ENCODE peak calls at places on chromosomes 4 and X, in six cellular contexts. One of them, this sample, is unnamed.

GRCh38 chr4:94451051-94451404 is 714 bp upstream of the PDLIM5 start:
- DNase-seq in CD4-positive, alpha-beta T cell: no peak
- DNase-seq in esophagus squamous epithelium: no peak
- DNase-seq in left lung: no peak
- DNase-seq in aorta: no peak
- DNase-seq in coronary artery: no peak
- DNase-seq in this sample: no peak

GRCh38 chrX:118928126-118928525 is 46.3 kb upstream of the LONRF3 start:
- DNase-seq in CD4-positive, alpha-beta T cell: no peak
- DNase-seq in esophagus squamous epithelium: no peak
- DNase-seq in left lung: no peak
- DNase-seq in aorta: no peak
- DNase-seq in coronary artery: no peak
- DNase-seq in this sample: no peak

GRCh38 chr4:76968937-76969336 is 19.4 kb downstream of the SEPTIN11 start:
- DNase-seq in CD4-positive, alpha-beta T cell: no peak
- DNase-seq in esophagus squamous epithelium: no peak
- DNase-seq in left lung: no peak
- DNase-seq in aorta: no peak
- DNase-seq in coronary artery: no peak
- DNase-seq in this sample: no peak

GRCh38 chr4:26856906-26857277 is 3.7 kb upstream of the STIM2 start:
- DNase-seq in CD4-positive, alpha-beta T cell: no peak
- DNase-seq in esophagus squamous epithelium: no peak
- DNase-seq in left lung: no peak
- DNase-seq in aorta: no peak
- DNase-seq in coronary artery: no peak
- DNase-seq in this sample: no peak

GRCh38 chr4:56132835-56133234 is 184.1 kb downstream of the CEP135 start:
- DNase-seq in CD4-positive, alpha-beta T cell: no peak
- DNase-seq in esophagus squamous epithelium: no peak
- DNase-seq in left lung: no peak
- DNase-seq in aorta: no peak
- DNase-seq in coronary artery: no peak
- DNase-seq in this sample: no peak

GRCh38 chr4:71346710-71347109 is 7.9 kb downstream of the SLC4A4 start:
- DNase-seq in CD4-positive, alpha-beta T cell: no peak
- DNase-seq in esophagus squamous epithelium: no peak
- DNase-seq in left lung: no peak
- DNase-seq in aorta: no peak
- DNase-seq in coronary artery: no peak
- DNase-seq in this sample: no peak

GRCh38 chrX:110851780-110852179 is 56.2 kb upstream of the CHRDL1 start:
- DNase-seq in CD4-positive, alpha-beta T cell: no peak
- DNase-seq in esophagus squamous epithelium: no peak
- DNase-seq in left lung: no peak
- DNase-seq in aorta: no peak
- DNase-seq in coronary artery: no peak
- DNase-seq in this sample: no peak

GRCh38 chr4:77465271-77465670 is 140.3 kb upstream of the CXCL13 start:
- DNase-seq in CD4-positive, alpha-beta T cell: no peak
- DNase-seq in esophagus squamous epithelium: no peak
- DNase-seq in left lung: no peak
- DNase-seq in aorta: no peak
- DNase-seq in coronary artery: no peak
- DNase-seq in this sample: no peak

GRCh38 chrX:153370293-153371055 is 30.7 kb downstream of the PNMA6E start:
- DNase-seq in CD4-positive, alpha-beta T cell: no peak
- DNase-seq in esophagus squamous epithelium: no peak
- DNase-seq in left lung: no peak
- DNase-seq in aorta: no peak
- DNase-seq in coronary artery: peak
- DNase-seq in this sample: no peak

GRCh38 chr4:121072836-121073362 is 564 bp upstream of the NDNF start:
- DNase-seq in CD4-positive, alpha-beta T cell: no peak
- DNase-seq in esophagus squamous epithelium: no peak
- DNase-seq in left lung: no peak
- DNase-seq in aorta: no peak
- DNase-seq in coronary artery: no peak
- DNase-seq in this sample: no peak

GRCh38 chr4:66187175-66187720 is 517.0 kb upstream of the EPHA5 start:
- DNase-seq in CD4-positive, alpha-beta T cell: no peak
- DNase-seq in esophagus squamous epithelium: no peak
- DNase-seq in left lung: no peak
- DNase-seq in aorta: no peak
- DNase-seq in coronary artery: no peak
- DNase-seq in this sample: no peak

GRCh38 chr4:139715721-139716391 is 50.2 kb downstream of the MGST2 start:
- DNase-seq in CD4-positive, alpha-beta T cell: no peak
- DNase-seq in esophagus squamous epithelium: no peak
- DNase-seq in left lung: no peak
- DNase-seq in aorta: no peak
- DNase-seq in coronary artery: no peak
- DNase-seq in this sample: no peak

GRCh38 chrX:46582964-46583363 is 9.4 kb downstream of the CHST7 start:
- DNase-seq in CD4-positive, alpha-beta T cell: no peak
- DNase-seq in esophagus squamous epithelium: no peak
- DNase-seq in left lung: no peak
- DNase-seq in aorta: no peak
- DNase-seq in coronary artery: no peak
- DNase-seq in this sample: no peak

GRCh38 chr4:78652282-78652876 is 100.8 kb downstream of the ANXA3 start:
- DNase-seq in CD4-positive, alpha-beta T cell: no peak
- DNase-seq in esophagus squamous epithelium: no peak
- DNase-seq in left lung: no peak
- DNase-seq in aorta: no peak
- DNase-seq in coronary artery: no peak
- DNase-seq in this sample: no peak

GRCh38 chr4:7867191-7867590 is 72.5 kb downstream of the AFAP1 start:
- DNase-seq in CD4-positive, alpha-beta T cell: no peak
- DNase-seq in esophagus squamous epithelium: no peak
- DNase-seq in left lung: no peak
- DNase-seq in aorta: no peak
- DNase-seq in coronary artery: no peak
- DNase-seq in this sample: no peak

GRCh38 chr4:7865533-7865932 is 74.1 kb downstream of the AFAP1 start:
- DNase-seq in CD4-positive, alpha-beta T cell: no peak
- DNase-seq in esophagus squamous epithelium: no peak
- DNase-seq in left lung: no peak
- DNase-seq in aorta: no peak
- DNase-seq in coronary artery: no peak
- DNase-seq in this sample: no peak

GRCh38 chr4:7862561-7863200 is 77.0 kb downstream of the AFAP1 start:
- DNase-seq in CD4-positive, alpha-beta T cell: no peak
- DNase-seq in esophagus squamous epithelium: no peak
- DNase-seq in left lung: no peak
- DNase-seq in aorta: no peak
- DNase-seq in coronary artery: no peak
- DNase-seq in this sample: no peak

GRCh38 chr4:7863911-7864681 is 75.6 kb downstream of the AFAP1 start:
- DNase-seq in CD4-positive, alpha-beta T cell: no peak
- DNase-seq in esophagus squamous epithelium: no peak
- DNase-seq in left lung: no peak
- DNase-seq in aorta: no peak
- DNase-seq in coronary artery: no peak
- DNase-seq in this sample: no peak

DNA sequence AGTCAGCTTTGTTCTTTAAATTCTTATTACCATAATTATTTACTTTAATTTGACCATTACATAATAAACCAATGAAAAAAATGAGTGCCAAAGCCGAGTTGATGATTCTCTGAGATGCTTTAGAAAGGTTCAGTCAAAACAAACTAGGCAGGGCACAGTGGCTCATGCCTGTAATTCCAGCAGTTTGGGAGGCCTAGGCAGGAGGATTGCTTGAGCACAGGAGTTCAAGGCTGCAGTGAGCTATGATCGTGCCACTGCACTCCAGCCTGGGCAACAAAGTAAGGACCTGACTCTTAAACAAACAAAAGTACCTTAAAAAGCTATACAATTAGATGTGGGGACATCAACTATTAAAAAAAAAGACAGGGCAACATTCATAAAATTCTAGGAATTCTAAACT is 75.0 kb downstream of the AFAP1 start:
- DNase-seq in CD4-positive, alpha-beta T cell: no peak
- DNase-seq in esophagus squamous epithelium: no peak
- DNase-seq in left lung: no peak
- DNase-seq in aorta: no peak
- DNase-seq in coronary artery: no peak
- DNase-seq in this sample: no peak
- H3K27ac ChIP-seq in CD4-positive, alpha-beta T cell: no peak
- H3K27ac ChIP-seq in esophagus squamous epithelium: no peak
- H3K27ac ChIP-seq in left lung: no peak
- H3K27ac ChIP-seq in aorta: no peak
- H3K27ac ChIP-seq in coronary artery: no peak
- H3K27ac ChIP-seq in this sample: no peak

GRCh38 chr4:142354794-142355416 is 491.2 kb downstream of the INPP4B start:
- DNase-seq in CD4-positive, alpha-beta T cell: no peak
- DNase-seq in esophagus squamous epithelium: no peak
- DNase-seq in left lung: no peak
- DNase-seq in aorta: no peak
- DNase-seq in coronary artery: no peak
- DNase-seq in this sample: no peak
- H3K27ac ChIP-seq in CD4-positive, alpha-beta T cell: peak
- H3K27ac ChIP-seq in esophagus squamous epithelium: no peak
- H3K27ac ChIP-seq in left lung: no peak
- H3K27ac ChIP-seq in aorta: no peak
- H3K27ac ChIP-seq in coronary artery: no peak
- H3K27ac ChIP-seq in this sample: no peak

DNA sequence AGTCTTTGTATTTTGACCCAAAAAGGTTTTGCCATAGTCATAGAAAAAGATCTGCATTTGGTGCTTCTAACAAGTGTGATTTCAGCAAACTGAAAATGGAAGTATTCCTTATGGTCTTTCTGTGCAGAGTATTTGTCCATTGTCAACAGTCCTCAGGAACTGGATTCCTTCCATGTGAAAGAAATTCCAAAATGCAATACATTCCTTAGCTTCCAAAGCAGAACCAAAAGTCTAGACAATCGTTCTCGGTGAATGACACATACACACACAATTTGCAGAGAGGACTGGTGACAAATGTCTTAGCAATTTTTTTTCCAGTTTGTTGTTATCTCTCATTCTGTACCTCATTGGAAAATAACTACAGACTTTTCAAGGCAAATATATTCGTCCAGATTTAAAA is 562.2 kb upstream of the SLIT2 start:
- DNase-seq in CD4-positive, alpha-beta T cell: no peak
- DNase-seq in esophagus squamous epithelium: no peak
- DNase-seq in left lung: no peak
- DNase-seq in aorta: no peak
- DNase-seq in coronary artery: no peak
- DNase-seq in this sample: no peak
- H3K27ac ChIP-seq in CD4-positive, alpha-beta T cell: no peak
- H3K27ac ChIP-seq in esophagus squamous epithelium: no peak
- H3K27ac ChIP-seq in left lung: no peak
- H3K27ac ChIP-seq in aorta: no peak
- H3K27ac ChIP-seq in coronary artery: no peak
- H3K27ac ChIP-seq in this sample: no peak

GRCh38 chrX:63439580-63439979 is 88.4 kb upstream of the SPIN4 start:
- DNase-seq in CD4-positive, alpha-beta T cell: no peak
- DNase-seq in esophagus squamous epithelium: no peak
- DNase-seq in left lung: no peak
- DNase-seq in aorta: no peak
- DNase-seq in coronary artery: no peak
- DNase-seq in this sample: no peak
- H3K27ac ChIP-seq in CD4-positive, alpha-beta T cell: no peak
- H3K27ac ChIP-seq in esophagus squamous epithelium: no peak
- H3K27ac ChIP-seq in left lung: no peak
- H3K27ac ChIP-seq in aorta: no peak
- H3K27ac ChIP-seq in coronary artery: no peak
- H3K27ac ChIP-seq in this sample: no peak

DNA sequence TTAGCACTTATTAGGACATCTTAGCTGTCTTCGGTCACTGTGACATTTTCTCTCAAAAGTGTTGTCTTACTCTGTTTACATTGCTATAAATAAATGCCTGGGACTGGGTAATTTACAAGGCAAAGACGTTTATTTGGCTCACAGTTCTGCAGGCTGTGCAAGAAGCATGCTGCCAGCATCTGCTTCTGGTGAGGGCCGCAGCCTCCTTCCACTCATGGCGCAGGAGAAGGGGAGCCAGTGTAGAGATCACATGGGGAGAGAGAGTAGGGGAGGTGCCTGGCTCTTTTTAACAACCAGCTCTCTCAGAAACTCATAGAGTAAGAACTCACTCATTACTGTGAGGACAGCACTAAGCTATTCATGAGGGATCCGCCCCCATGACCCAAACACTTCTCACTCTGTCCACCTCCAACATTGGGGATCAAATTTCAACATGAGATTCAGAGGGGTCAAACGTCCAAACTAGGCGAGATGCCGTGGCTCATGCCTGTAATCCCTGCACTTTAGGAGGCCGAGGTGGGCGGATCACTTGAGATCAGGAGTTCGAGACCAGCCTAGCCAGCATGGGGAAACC is 43.5 kb upstream of the HERC6 start:
- DNase-seq in CD4-positive, alpha-beta T cell: no peak
- DNase-seq in esophagus squamous epithelium: no peak
- DNase-seq in left lung: no peak
- DNase-seq in aorta: no peak
- DNase-seq in coronary artery: no peak
- DNase-seq in this sample: no peak
- H3K27ac ChIP-seq in CD4-positive, alpha-beta T cell: no peak
- H3K27ac ChIP-seq in esophagus squamous epithelium: no peak
- H3K27ac ChIP-seq in left lung: no peak
- H3K27ac ChIP-seq in aorta: no peak
- H3K27ac ChIP-seq in coronary artery: no peak
- H3K27ac ChIP-seq in this sample: no peak

This sample was measured in caudate nucleus.